ENCODE peak calls at places on chromosome 21, in four cellular contexts. I is A549, R is IMR-90, E is HepG2. D is an unnamed sample.

GRCh38 chr21:16473965-16474364 is 744.2 kb downstream of the USP25 start:
- DNase-seq in I (no peak), R (peak; percentile 12), E (no peak), D (no peak)

GRCh38 chr21:42081931-42082381 is 10.8 kb downstream of the UMODL1 start:
- DNase-seq in I (no peak), R (no peak), E (no peak), D (no peak)

GRCh38 chr21:32278068-32278467 is 781 bp downstream of the MIS18A start:
- DNase-seq in I (no peak), R (no peak), E (no peak), D (peak; percentile 36)

GRCh38 chr21:42527489-42528158 is 14.0 kb downstream of the SLC37A1 start:
- DNase-seq in I (no peak), R (no peak), E (no peak), D (no peak)

GRCh38 chr21:41817228-41817627 is 50.4 kb upstream of the RIPK4 start:
- DNase-seq in I (peak; percentile 59), R (peak; percentile 83), E (peak; percentile 44), D (peak; percentile 65)

GRCh38 chr21:30839304-30839703 is 9.7 kb upstream of the KRTAP7-1 start:
- DNase-seq in I (no peak), R (no peak), E (peak; percentile 2), D (peak; percentile 15)

GRCh38 chr21:42391297-42391696 is 4.6 kb downstream of the TMPRSS3 start:
- DNase-seq in I (no peak), R (no peak), E (no peak), D (no peak)

GRCh38 chr21:41396452-41397107 is 29.5 kb upstream of the MX1 start:
- DNase-seq in I (no peak), R (no peak), E (no peak), D (no peak)

GRCh38 chr21:30747159-30747558 is at the start of gene KRTAP21-2:
- DNase-seq in I (no peak), R (no peak), E (no peak), D (no peak)

GRCh38 chr21:37060296-37060695 is 12.6 kb downstream of the PIGP start:
- DNase-seq in I (peak; percentile 78), R (peak; percentile 98), E (peak; percentile 89), D (peak; percentile 52)

GRCh38 chr21:26194811-26195251 is 24.3 kb upstream of the APP start:
- DNase-seq in I (no peak), R (peak; percentile 16), E (no peak), D (no peak)

GRCh38 chr21:42079939-42080787 is 9.0 kb downstream of the UMODL1 start:
- DNase-seq in I (no peak), R (peak; percentile 11), E (no peak), D (no peak)

GRCh38 chr21:32412998-32413504 is 545 bp downstream of the EVA1C start:
- DNase-seq in I (no peak), R (no peak), E (no peak), D (no peak)

GRCh38 chr21:41449613-41450012 is 23.6 kb downstream of the MX1 start:
- DNase-seq in I (no peak), R (no peak), E (no peak), D (no peak)

GRCh38 chr21:29893687-29894086 is 46.1 kb downstream of the GRIK1 start:
- DNase-seq in I (no peak), R (no peak), E (no peak), D (no peak)

GRCh38 chr21:16821588-16821987 is 691.3 kb upstream of the CXADR start:
- DNase-seq in I (no peak), R (no peak), E (no peak), D (no peak)

GRCh38 chr21:42343963-42344510 is 6.8 kb downstream of the TFF2 start:
- DNase-seq in I (no peak), R (no peak), E (no peak), D (no peak)

GRCh38 chr21:29078884-29079765 is 5.7 kb upstream of the CCT8 start:
- DNase-seq in I (no peak), R (no peak), E (no peak), D (peak; percentile 35)

GRCh38 chr21:29335720-29336119 is 37.0 kb downstream of the BACH1 start:
- DNase-seq in I (no peak), R (peak; percentile 61), E (no peak), D (no peak)

GRCh38 chr21:21714396-21714795 is 716.2 kb downstream of the NCAM2 start:
- DNase-seq in I (no peak), R (peak; percentile 82), E (no peak), D (no peak)

DNA sequence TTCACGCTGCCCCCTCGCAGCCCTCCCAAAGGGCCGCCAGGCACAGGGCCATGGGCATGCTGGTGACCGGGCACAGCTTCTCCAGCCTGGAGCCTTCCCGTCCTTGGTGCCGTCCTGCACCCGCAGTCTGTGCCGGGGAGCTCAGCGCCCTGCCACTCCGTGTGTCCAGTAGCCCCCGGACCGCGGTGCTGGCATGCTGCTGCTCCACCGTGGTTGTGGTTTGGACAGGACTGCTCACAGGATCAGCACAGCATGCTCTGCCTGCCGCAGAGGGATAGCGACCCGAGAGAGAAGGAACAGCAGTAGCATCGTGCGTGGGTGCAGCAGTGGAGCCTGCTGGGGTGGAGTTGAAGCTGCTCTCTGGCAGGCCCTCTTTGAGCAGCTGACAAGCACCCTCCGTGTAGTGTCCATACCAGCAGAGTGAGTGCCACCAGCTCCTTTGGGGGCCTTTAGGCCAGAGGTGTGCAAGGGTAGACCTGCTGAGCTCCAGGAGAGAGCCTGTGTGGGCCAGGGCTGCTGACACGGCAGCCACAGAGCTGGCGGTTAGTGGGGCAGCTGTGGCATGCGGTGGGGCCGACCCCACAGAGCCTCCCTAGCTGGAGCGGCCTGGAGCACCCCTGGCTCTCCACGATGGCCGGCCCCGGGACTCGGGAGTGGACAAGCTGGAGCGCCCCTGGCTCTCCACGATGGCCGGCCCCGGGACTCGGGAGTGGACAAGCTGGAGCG is 6.4 kb upstream of the PCBP3 start:
- DNase-seq in I (no peak), R (no peak), E (no peak), D (no peak)
- H3K4me2 ChIP-seq in I (no peak overlapping the region), R (no peak overlapping the region), E (no peak overlapping the region), D (no peak overlapping the region)

GRCh38 chr21:39022901-39023693 is 160.2 kb downstream of the PSMG1 start:
- DNase-seq in I (no peak), R (peak; percentile 28), E (peak; percentile 37), D (peak; percentile 49)

GRCh38 chr21:39021475-39021832 is 161.8 kb downstream of the PSMG1 start:
- DNase-seq in I (no peak), R (no peak), E (no peak), D (no peak)

GRCh38 chr21:39022035-39022900 is 161.0 kb downstream of the PSMG1 start:
- DNase-seq in I (no peak), R (no peak), E (no peak), D (no peak)

GRCh38 chr21:39018730-39019129 is 164.5 kb downstream of the PSMG1 start:
- DNase-seq in I (no peak), R (no peak), E (no peak), D (no peak)

DNA sequence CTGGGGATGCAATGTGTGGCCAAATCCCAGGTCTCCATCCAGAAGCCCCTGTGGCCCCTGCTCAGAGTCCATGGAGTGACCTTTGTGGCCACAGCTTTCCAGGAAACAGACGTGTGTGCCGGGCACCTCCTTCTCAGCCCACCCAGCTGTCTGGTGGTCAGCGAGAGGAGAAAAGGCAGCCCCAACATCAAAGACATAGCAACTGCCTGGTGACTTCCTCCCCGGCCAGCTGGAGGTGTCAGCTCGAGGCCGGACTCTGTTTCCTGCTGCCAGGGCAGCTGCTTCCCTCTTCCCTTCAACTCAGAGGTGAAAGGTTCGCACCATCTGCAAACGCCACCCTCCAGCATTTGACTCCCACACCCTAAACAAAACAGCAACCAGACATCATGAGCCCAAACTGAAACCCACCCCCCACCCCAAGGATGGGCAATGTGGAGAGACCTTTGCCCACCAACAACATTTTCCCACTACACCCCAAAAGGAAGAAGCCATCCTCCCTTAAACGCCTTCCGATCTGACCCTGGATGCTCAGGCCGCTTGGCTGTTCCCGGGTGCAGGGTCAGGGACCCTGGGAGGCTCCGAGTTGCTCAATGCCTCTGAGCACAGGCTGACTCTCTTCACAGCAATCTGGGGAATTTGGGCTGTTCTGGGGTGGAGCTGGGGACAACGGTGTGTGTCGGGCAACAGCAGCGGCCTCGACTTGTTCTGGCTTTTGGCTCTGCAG is 162.3 kb downstream of the PSMG1 start:
- DNase-seq in I (no peak), R (peak; percentile 74), E (peak; percentile 64), D (no peak)
- TF ChIP-seq MAZ in I (no peak), R (no peak), E (no peak), D (no peak)

GRCh38 chr21:34065015-34065414 is 8.4 kb upstream of the MRPS6 start:
- DNase-seq in I (no peak), R (no peak), E (no peak), D (no peak)
- H3K4me2 ChIP-seq in I (no peak overlapping the region), R (no peak overlapping the region), E (no peak overlapping the region), D (no peak overlapping the region)

GRCh38 chr21:36008505-36008904 is 51.8 kb downstream of the SETD4 start:
- DNase-seq in I (no peak), R (no peak), E (no peak), D (no peak)

GRCh38 chr21:36005879-36006400 is 54.4 kb downstream of the SETD4 start:
- DNase-seq in I (no peak), R (no peak), E (no peak), D (no peak)

GRCh38 chr21:36010801-36011200 is 49.5 kb downstream of the SETD4 start:
- DNase-seq in I (no peak), R (no peak), E (no peak), D (no peak)

GRCh38 chr21:36004441-36004840 is 55.9 kb downstream of the SETD4 start:
- DNase-seq in I (no peak), R (peak; percentile 16), E (no peak), D (no peak)

DNA sequence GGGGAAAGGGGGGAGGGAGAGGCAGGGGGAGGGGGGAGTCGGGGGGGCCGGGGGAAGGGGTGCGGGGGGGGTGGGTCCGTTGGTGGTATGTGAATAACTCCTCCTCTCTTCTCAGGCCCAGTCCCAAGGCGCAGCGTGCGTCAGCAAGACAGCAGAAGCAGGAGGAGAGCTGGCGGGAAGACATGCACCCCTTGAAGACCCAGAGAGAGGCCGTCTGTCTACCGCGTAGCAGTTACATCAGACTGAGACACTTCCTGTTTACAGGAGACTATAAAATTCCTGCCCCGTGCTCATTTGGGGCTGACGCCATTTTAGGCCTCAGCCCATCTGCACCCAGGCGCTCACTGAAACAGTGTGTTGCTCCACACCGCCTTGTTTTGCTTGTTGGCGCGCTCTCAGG is 55.3 kb downstream of the SETD4 start:
- DNase-seq in I (no peak), R (peak; percentile 42), E (no peak), D (peak; percentile 17)
- TF ChIP-seq MAZ in I (no peak), R (no peak), E (no peak), D (no peak)

GRCh38 chr21:43894206-43894577 is 29.2 kb downstream of the AGPAT3 start:
- DNase-seq in I (no peak), R (no peak), E (no peak), D (no peak)

GRCh38 chr21:43892984-43893535 is 28.0 kb downstream of the AGPAT3 start:
- DNase-seq in I (no peak), R (no peak), E (no peak), D (peak; percentile 30)

GRCh38 chr21:43890042-43890441 is 25.0 kb downstream of the AGPAT3 start:
- DNase-seq in I (no peak), R (no peak), E (no peak), D (peak; percentile 40)

GRCh38 chr21:43893536-43894205 is 28.6 kb downstream of the AGPAT3 start:
- DNase-seq in I (no peak), R (no peak), E (no peak), D (no peak)

DNA sequence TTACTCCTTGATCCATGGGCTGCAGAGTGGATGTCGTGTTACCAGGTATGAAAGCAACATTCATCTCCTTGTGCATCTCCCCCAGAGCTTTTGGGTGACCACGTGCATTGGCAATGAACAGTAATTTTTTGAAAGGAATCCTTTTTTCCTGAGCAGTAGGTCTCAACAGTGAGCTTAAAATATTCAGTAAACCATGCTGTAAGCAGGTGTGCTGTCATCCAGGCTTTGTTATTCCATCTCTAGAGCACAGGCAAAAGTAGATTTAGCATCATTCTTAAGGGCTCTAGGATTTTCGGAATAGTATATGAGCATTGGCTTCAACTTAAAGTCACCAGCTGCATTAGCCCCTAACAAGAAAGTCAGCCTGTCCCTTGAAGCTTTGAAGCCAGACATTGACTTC is 27.3 kb downstream of the AGPAT3 start:
- DNase-seq in I (no peak), R (no peak), E (no peak), D (no peak)
- H3K4me2 ChIP-seq in I (no peak overlapping the region), R (no peak overlapping the region), E (no peak overlapping the region), D (no peak overlapping the region)